ENCODE peak calls at places on chromosomes 13 and 19, in eight cellular contexts. C is activated T-helper 1 cell treated with anti-CD3 and anti-CD28 coated beads, Interleukin-2, amount 50 U/mL, for 16 hours; A is cardiac muscle cell; Z is GM23338; P is NCI-H1092; Y is C1 segment of cervical spinal cord; G is activated CD4-positive, alpha-beta T cell treated with anti-CD3 and anti-CD28 coated beads for 24 hours; W is dermis microvascular lymphatic vessel endothelial cell. F is an unnamed sample.

GRCh38 chr19:36331353-36332228 is 47.4 kb downstream of the ZFP14 start:
- DNase-seq in C (peak), A (peak), Z (peak), P (peak), Y (peak), G (peak), W (peak), F (peak)

GRCh38 chr13:110314516-110315245 is 7.6 kb downstream of the COL4A2 start:
- DNase-seq in C (no peak), A (no peak), Z (no peak), P (no peak), Y (no peak), G (no peak), W (no peak), F (no peak)

GRCh38 chr19:8161135-8161646 is 11.8 kb upstream of the FBN3 start:
- DNase-seq in C (no peak), A (peak), Z (peak), P (no peak), Y (no peak), G (no peak), W (no peak), F (peak)

GRCh38 chr13:27283906-27284523 is 13.4 kb downstream of the RASL11A start:
- DNase-seq in C (no peak), A (peak), Z (no peak), P (peak), Y (no peak), G (no peak), W (peak), F (no peak)

GRCh38 chr19:18017275-18018083 is 9.5 kb downstream of the ARRDC2 start:
- DNase-seq in C (no peak), A (no peak), Z (no peak), P (no peak), Y (no peak), G (no peak), W (peak), F (no peak)

GRCh38 chr13:46211116-46211515 is 612 bp upstream of the LRRC63 start:
- DNase-seq in C (no peak), A (peak), Z (peak), P (no peak), Y (no peak), G (peak), W (peak), F (no peak)

GRCh38 chr19:55080121-55080914 is 4.6 kb downstream of the EPS8L1 start:
- DNase-seq in C (no peak), A (peak), Z (peak), P (peak), Y (no peak), G (peak), W (peak), F (no peak)

GRCh38 chr13:27839809-27840467 is 47.7 kb downstream of the GSX1 start:
- DNase-seq in C (no peak), A (no peak), Z (no peak), P (no peak), Y (no peak), G (no peak), W (no peak), F (no peak)

GRCh38 chr19:41904118-41904870 is 21.3 kb downstream of the ARHGEF1 start:
- DNase-seq in C (no peak), A (no peak), Z (no peak), P (no peak), Y (no peak), G (no peak), W (no peak), F (no peak)

GRCh38 chr19:29285187-29285687 is 72.3 kb upstream of the UQCRFS1 start:
- DNase-seq in C (no peak), A (no peak), Z (no peak), P (no peak), Y (no peak), G (no peak), W (no peak), F (no peak)

GRCh38 chr19:4713384-4713951 is 10.2 kb downstream of the DPP9 start:
- DNase-seq in C (no peak), A (peak), Z (no peak), P (no peak), Y (no peak), G (no peak), W (peak), F (peak)

GRCh38 chr13:114099918-114100445 is 32.4 kb downstream of the RASA3 start:
- DNase-seq in C (no peak), A (peak), Z (peak), P (no peak), Y (no peak), G (no peak), W (no peak), F (peak)

GRCh38 chr13:101398191-101398590 is 18.1 kb downstream of the NALCN start:
- DNase-seq in C (no peak), A (no peak), Z (no peak), P (no peak), Y (no peak), G (no peak), W (peak), F (no peak)

GRCh38 chr13:98054301-98054700 is 88.6 kb upstream of the FARP1 start:
- DNase-seq in C (no peak), A (no peak), Z (peak), P (no peak), Y (no peak), G (no peak), W (no peak), F (no peak)

GRCh38 chr19:33473644-33474305 is 47.8 kb downstream of the PEPD start:
- DNase-seq in C (no peak), A (peak), Z (no peak), P (no peak), Y (no peak), G (no peak), W (peak), F (peak)

GRCh38 chr19:8515317-8515716 is 1.4 kb upstream of the ZNF414 start:
- DNase-seq in C (no peak), A (no peak), Z (no peak), P (no peak), Y (no peak), G (no peak), W (no peak), F (no peak)

GRCh38 chr13:76725211-76725610 is 161.0 kb downstream of the KCTD12 start:
- DNase-seq in C (no peak), A (peak), Z (no peak), P (no peak), Y (no peak), G (no peak), W (peak), F (no peak)

GRCh38 chr13:95512424-95512823 is 40.1 kb upstream of the CLDN10 start:
- DNase-seq in C (no peak), A (no peak), Z (no peak), P (no peak), Y (no peak), G (no peak), W (no peak), F (no peak)

GRCh38 chr13:51895906-51896888 is 34.4 kb downstream of the CCDC70 start:
- DNase-seq in C (no peak), A (peak), Z (peak), P (no peak), Y (no peak), G (peak), W (peak), F (peak)

GRCh38 chr13:24271611-24272451 is 37.5 kb upstream of the C1QTNF9 start:
- DNase-seq in C (peak), A (peak), Z (no peak), P (no peak), Y (peak), G (peak), W (peak), F (peak)

GRCh38 chr19:10390652-10391286 is 10.4 kb upstream of the TYK2 start:
- DNase-seq in C (peak), A (peak), Z (peak), P (peak), Y (no peak), G (peak), W (peak), F (peak)

GRCh38 chr13:47114030-47114429 is 217.2 kb upstream of the HTR2A start:
- DNase-seq in C (no peak), A (peak), Z (no peak), P (no peak), Y (no peak), G (no peak), W (no peak), F (no peak)

GRCh38 chr13:45149964-45150363 is 29.7 kb downstream of the GTF2F2 start:
- DNase-seq in C (no peak), A (no peak), Z (no peak), P (no peak), Y (no peak), G (no peak), W (no peak), F (no peak)

GRCh38 chr19:4121815-4122214 is 2.1 kb downstream of the MAP2K2 start:
- DNase-seq in C (no peak), A (no peak), Z (no peak), P (no peak), Y (no peak), G (no peak), W (no peak), F (no peak)

GRCh38 chr19:16015805-16016173 is 60.5 kb upstream of the TPM4 start:
- DNase-seq in C (no peak), A (no peak), Z (no peak), P (no peak), Y (no peak), G (no peak), W (no peak), F (no peak)

F was measured in G401.